ENCODE peak calls at places on chromosome 5, in seven cellular contexts. Y is GM20000, R is lung, P is endothelial cell, M is psoas muscle, Q is cardiac muscle cell, A is SK-N-SH. U is an unnamed sample.
A peak's percentile ranks its signal among the peaks of the same experiment; 100 is the strongest.

GRCh38 chr5:137279631-137280236 is 219.4 kb downstream of the SPOCK1 start:
- DNase-seq in Y (no peak), R (no peak), P (no peak), M (no peak), Q (no peak), A (no peak), U (no peak)

GRCh38 chr5:172953776-172954189 is 5.4 kb upstream of the RPL26L1 start:
- DNase-seq in Y (no peak), R (no peak), P (no peak), M (no peak), Q (peak; percentile 81), A (no peak), U (no peak)

GRCh38 chr5:180640765-180641565 is 8.4 kb downstream of the FLT4 start:
- DNase-seq in Y (no peak), R (no peak), P (no peak), M (no peak), Q (no peak), A (peak; percentile 24), U (no peak)

GRCh38 chr5:172688735-172689572 is 47.9 kb downstream of the NEURL1B start:
- DNase-seq in Y (peak; percentile 74), R (no peak), P (no peak), M (no peak), Q (peak; percentile 55), A (peak; percentile 68), U (no peak)

GRCh38 chr5:93736284-93736683 is 5.1 kb downstream of the POU5F2 start:
- DNase-seq in Y (no peak), R (no peak), P (no peak), M (no peak), Q (no peak), A (no peak), U (no peak)

GRCh38 chr5:151684690-151685361 is 1.9 kb downstream of the SPARC start:
- DNase-seq in Y (no peak), R (peak; percentile 46), P (peak; percentile 38), M (no peak), Q (peak; percentile 96), A (no peak), U (no peak)

GRCh38 chr5:32210151-32210550 is 36.0 kb upstream of the GOLPH3 start:
- DNase-seq in Y (no peak), R (no peak), P (no peak), M (no peak), Q (no peak), A (no peak), U (no peak)

GRCh38 chr5:147464211-147464610 is 45.7 kb downstream of the DPYSL3 start:
- DNase-seq in Y (no peak), R (no peak), P (peak; percentile 65), M (no peak), Q (peak; percentile 71), A (no peak), U (no peak)

GRCh38 chr5:169268019-169268418 is 32.9 kb downstream of the SLIT3 start:
- DNase-seq in Y (no peak), R (no peak), P (no peak), M (no peak), Q (no peak), A (no peak), U (no peak)

GRCh38 chr5:169272111-169272510 is 28.8 kb downstream of the SLIT3 start:
- DNase-seq in Y (no peak), R (no peak), P (no peak), M (no peak), Q (no peak), A (no peak), U (no peak)

GRCh38 chr5:169272731-169273401 is 28.1 kb downstream of the SLIT3 start:
- DNase-seq in Y (no peak), R (no peak), P (no peak), M (no peak), Q (no peak), A (no peak), U (no peak)

GRCh38 chr5:169273451-169273850 is 27.5 kb downstream of the SLIT3 start:
- DNase-seq in Y (no peak), R (no peak), P (no peak), M (no peak), Q (no peak), A (no peak), U (no peak)

DNA sequence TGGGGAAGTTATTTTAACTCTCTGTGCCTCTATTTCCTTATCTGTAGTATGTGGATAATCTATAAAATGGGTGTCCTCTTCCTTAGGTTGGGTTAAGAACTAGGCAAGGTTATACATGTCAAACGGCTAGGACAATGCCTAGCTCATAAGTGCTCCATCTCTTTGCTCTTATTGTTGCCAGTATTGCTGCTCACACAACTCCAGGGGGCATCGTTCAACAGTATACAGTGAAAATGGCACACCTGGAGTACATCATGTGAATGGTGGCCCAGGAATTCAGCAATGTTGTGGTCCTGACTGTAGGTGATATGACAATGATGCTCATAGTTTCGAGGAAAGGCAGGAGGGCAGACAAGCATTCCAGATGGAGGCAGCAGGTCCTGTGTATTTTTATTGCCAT is 30.1 kb downstream of the SLIT3 start:
- DNase-seq in Y (no peak), R (no peak), P (no peak), M (no peak), Q (no peak), A (no peak), U (no peak)
- TF ChIP-seq CTCF in Y (no peak), R (no peak), P (no peak), M (no peak), Q (no peak), A (no peak), U (no peak)

DNA sequence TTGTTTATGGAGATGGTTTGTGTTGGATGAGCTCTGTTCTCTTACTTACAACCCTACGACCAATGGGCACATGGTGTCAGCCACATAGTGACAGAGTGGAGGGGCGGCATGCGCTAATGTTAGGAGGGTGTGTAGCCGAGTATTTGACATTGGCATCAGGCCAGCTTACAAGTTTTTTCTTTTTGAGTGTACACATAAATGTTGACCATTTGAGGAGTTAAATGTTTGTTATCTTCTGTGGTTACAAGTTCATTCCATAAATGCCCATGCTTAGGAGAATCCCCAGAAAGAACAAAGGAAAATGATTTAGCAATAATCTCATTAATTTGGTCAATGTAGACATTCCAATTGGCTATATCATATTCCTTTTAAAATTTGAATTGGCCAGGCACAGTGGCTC is 180.1 kb upstream of the ELL2 start:
- DNase-seq in Y (no peak), R (no peak), P (no peak), M (no peak), Q (peak; percentile 74), A (no peak), U (no peak)
- TF ChIP-seq CTCF in Y (no peak), R (no peak), P (no peak), M (no peak), Q (no peak), A (no peak), U (no peak)

DNA sequence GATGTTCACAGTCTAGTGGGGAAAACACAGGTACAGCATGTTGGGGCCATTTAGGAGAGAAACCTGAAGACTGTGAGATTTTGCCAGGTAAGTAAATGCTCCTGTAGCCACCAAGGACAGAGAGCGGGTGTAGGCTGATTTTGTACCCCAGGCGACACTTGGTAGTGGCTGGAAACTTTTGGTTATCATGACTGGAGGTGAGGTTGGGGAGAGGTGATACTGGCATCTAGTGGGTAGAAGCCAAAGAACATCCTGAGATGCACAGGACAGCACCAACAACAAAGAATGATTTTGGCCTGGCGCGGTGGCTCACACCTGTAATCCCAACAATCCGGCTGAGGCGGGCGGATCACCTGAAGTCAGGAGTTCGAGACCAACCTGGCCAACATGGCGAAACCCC is 38.8 kb upstream of the PWWP2A start:
- DNase-seq in Y (no peak), R (no peak), P (no peak), M (no peak), Q (no peak), A (no peak), U (no peak)
- TF ChIP-seq CTCF in Y (no peak), R (no peak), P (no peak), M (no peak), Q (no peak), A (no peak), U (no peak)

DNA sequence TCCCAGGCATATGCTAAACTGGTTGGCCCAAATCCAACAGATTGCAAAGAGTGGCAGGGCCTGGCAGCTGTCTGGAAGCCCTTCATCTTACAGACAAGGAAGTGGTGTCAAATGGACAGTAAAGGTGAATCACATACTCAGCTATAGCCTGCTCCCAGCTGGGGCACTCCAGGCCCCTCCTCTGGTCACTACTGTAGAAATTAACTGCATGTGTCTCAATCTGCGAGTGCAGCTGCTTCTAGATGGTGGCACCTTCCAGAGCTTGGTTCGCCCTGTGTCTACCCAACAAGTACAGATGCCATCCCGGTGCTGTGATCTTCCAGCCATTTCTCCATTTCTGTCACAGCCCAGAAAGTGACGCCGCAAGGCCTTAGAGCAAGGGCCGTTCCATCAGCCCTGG is 50.2 kb downstream of the OTULIN start:
- DNase-seq in Y (no peak), R (no peak), P (no peak), M (peak; percentile 69), Q (no peak), A (no peak), U (no peak)
- TF ChIP-seq CTCF in Y (no peak), R (no peak), P (no peak), M (no peak), Q (no peak), A (no peak), U (no peak)

DNA sequence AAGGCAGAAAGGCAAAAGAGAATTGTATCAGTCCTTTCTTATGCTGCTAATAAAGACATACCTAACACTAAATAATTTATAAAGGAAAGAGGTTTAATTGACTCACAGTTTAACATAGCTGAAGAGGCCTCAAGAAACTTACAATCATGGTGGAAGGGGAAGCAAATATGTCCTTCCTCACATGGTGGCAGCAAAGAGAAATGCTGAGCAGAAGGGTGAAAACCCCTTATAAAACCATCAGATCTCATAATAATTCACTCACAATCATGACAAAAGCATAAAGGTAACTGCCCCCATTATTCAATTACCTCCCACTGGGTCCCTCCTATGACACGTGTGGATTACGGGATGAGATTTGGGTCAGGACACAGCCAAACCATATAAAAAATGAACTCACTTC is 312.5 kb upstream of the PTGER4 start:
- DNase-seq in Y (no peak), R (no peak), P (no peak), M (no peak), Q (peak; percentile 13), A (no peak), U (no peak)
- TF ChIP-seq CTCF in Y (no peak), R (no peak), P (no peak), M (no peak), Q (peak; percentile 7), A (no peak), U (no peak)

GRCh38 chr5:43098064-43098463 is 22.6 kb upstream of the ZNF131 start:
- DNase-seq in Y (no peak), R (no peak), P (no peak), M (no peak), Q (no peak), A (no peak), U (no peak)
- TF ChIP-seq CTCF in Y (no peak), R (no peak), P (no peak), M (no peak), Q (no peak), A (no peak), U (no peak)

GRCh38 chr5:154470949-154471870 is 6.8 kb downstream of the HAND1 start:
- DNase-seq in Y (no peak), R (no peak), P (no peak), M (peak; percentile 19), Q (no peak), A (peak; percentile 64), U (no peak)
- TF ChIP-seq CTCF in Y (no peak), R (no peak), P (no peak), M (no peak), Q (no peak), A (no peak), U (no peak)

U was measured in progenitor cell of endocrine pancreas.